ENCODE peak calls at places on chromosomes 1 and 21, in seven cellular contexts. Z is adrenal gland; K is psoas muscle; U is CD8-positive, alpha-beta T cell; P is mesenchymal stem cell; J is stomach; C is SJSA1. V is an unnamed sample.

GRCh38 chr1:108897865-108898720 is 21.3 kb downstream of the GPSM2 start:
- DNase-seq in Z (no peak), K (no peak), U (peak; percentile 9), P (peak; percentile 76), J (no peak), C (peak; percentile 44), V (peak; percentile 24)

GRCh38 chr1:203557390-203557789 is 63.4 kb downstream of the OPTC start:
- DNase-seq in Z (peak; percentile 81), K (peak; percentile 61), U (no peak), P (peak; percentile 80), J (no peak), C (peak; percentile 84), V (peak; percentile 99)

GRCh38 chr1:225823811-225824261 is 13.9 kb downstream of the EPHX1 start:
- DNase-seq in Z (no peak), K (no peak), U (no peak), P (no peak), J (no peak), C (no peak), V (no peak)

GRCh38 chr1:167137285-167138192 is 43.7 kb downstream of the STYXL2 start:
- DNase-seq in Z (peak; percentile 55), K (no peak), U (no peak), P (peak; percentile 18), J (no peak), C (no peak), V (no peak)

GRCh38 chr1:108877324-108877812 is 583 bp downstream of the GPSM2 start:
- DNase-seq in Z (no peak), K (no peak), U (no peak), P (peak; percentile 53), J (no peak), C (peak; percentile 51), V (peak; percentile 41)

GRCh38 chr1:56255516-56256181 is 323.7 kb downstream of the PLPP3 start:
- DNase-seq in Z (peak; percentile 74), K (peak; percentile 88), U (no peak), P (peak; percentile 12), J (peak; percentile 40), C (no peak), V (peak; percentile 6)

GRCh38 chr1:113980120-113980519 is 846 bp downstream of the OLFML3 start:
- DNase-seq in Z (no peak), K (peak; percentile 73), U (no peak), P (no peak), J (peak; percentile 39), C (peak; percentile 24), V (no peak)

GRCh38 chr21:33943293-33943692 is 27.7 kb upstream of the ATP5PO start:
- DNase-seq in Z (no peak), K (no peak), U (no peak), P (no peak), J (no peak), C (no peak), V (no peak)

GRCh38 chr1:2107586-2108212 is 57.5 kb downstream of the PRKCZ start:
- DNase-seq in Z (no peak), K (peak; percentile 7), U (no peak), P (no peak), J (no peak), C (no peak), V (no peak)

GRCh38 chr1:205748398-205749093 is 1.4 kb downstream of the NUCKS1 start:
- DNase-seq in Z (no peak), K (no peak), U (no peak), P (peak; percentile 79), J (no peak), C (no peak), V (peak; percentile 34)

GRCh38 chr1:160161965-160162705 is 10.7 kb downstream of the ATP1A4 start:
- DNase-seq in Z (peak; percentile 47), K (no peak), U (no peak), P (peak; percentile 32), J (no peak), C (no peak), V (no peak)

GRCh38 chr1:41255978-41256377 is 13.9 kb upstream of the SCMH1 start:
- DNase-seq in Z (no peak), K (no peak), U (no peak), P (no peak), J (no peak), C (no peak), V (no peak)

GRCh38 chr1:36305915-36306209 is 306 bp upstream of the SH3D21 start:
- DNase-seq in Z (no peak), K (no peak), U (no peak), P (no peak), J (no peak), C (no peak), V (no peak)

GRCh38 chr21:31558839-31559367 is 100.6 kb upstream of the SOD1 start:
- DNase-seq in Z (peak; percentile 92), K (peak; percentile 86), U (peak; percentile 85), P (peak; percentile 95), J (peak; percentile 86), C (peak; percentile 99), V (peak; percentile 95)
- H3K4me3 ChIP-seq in Z (peak overlapping the region; percentile 59), K (peak overlapping the region; percentile 69), U (peak overlapping the region; percentile 51), P (peak overlapping the region; percentile 94), J (peak overlapping the region; percentile 75), C (peak overlapping the region; percentile 82), V (peak overlapping the region; percentile 54)

DNA sequence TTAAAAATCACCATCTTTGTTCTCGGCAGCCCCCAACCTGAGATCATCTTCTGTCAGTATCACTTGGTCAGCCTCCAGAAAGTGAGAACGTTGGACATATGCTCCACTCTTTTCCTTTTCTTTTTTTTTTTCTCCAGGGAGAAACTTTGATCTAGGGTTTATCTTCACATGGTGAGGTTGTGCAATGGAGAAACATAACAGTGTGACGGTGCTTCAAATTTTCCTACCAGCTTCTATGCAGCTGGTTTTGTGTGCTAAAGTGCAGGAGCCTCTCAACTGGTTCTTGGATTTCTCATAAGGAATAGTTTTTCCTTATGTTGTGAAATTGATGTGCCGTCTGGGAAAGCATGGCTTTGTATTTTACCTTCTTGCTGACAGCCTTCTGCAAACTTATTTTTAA is 1202.9 kb downstream of the NCAM2 start:
- DNase-seq in Z (no peak), K (no peak), U (no peak), P (no peak), J (no peak), C (no peak), V (no peak)
- H3K9me3 ChIP-seq in Z (no peaks in the 10 kb centered on the region), K (no peaks in the 10 kb centered on the region), U (no peaks in the 10 kb centered on the region), P (peaks cover 4% of the 10 kb centered on the region), J (no peaks in the 10 kb centered on the region), C (no peaks in the 10 kb centered on the region), V (no peaks in the 10 kb centered on the region)

DNA sequence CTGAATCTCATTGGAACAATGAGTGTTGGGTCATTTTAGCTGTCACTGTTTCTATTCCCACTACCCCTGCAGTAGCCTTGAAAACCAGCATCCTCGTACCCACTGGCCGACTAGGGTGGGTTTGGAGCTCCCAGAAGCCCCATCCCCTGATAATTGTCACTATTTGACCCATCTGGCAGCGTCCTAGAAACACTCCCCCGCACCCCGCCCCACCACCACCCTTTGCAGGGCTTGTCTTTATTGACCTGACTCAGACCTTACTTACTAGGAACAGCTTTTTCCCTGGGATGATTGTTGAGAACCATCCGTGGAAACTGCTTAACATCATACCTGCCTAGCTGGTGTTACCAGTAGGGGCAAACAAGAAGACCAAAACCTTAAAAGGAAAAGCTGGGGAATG is 28.4 kb upstream of the AGPAT3 start:
- DNase-seq in Z (no peak), K (no peak), U (no peak), P (no peak), J (no peak), C (no peak), V (no peak)
- H3K4me3 ChIP-seq in Z (no peak overlapping the region), K (no peak overlapping the region), U (no peak overlapping the region), P (no peak overlapping the region), J (no peak overlapping the region), C (no peak overlapping the region), V (no peak overlapping the region)

GRCh38 chr1:3978928-3979325 is 78.9 kb upstream of the C1orf174 start:
- DNase-seq in Z (peak; percentile 55), K (no peak), U (no peak), P (no peak), J (no peak), C (no peak), V (no peak)
- H3K9me3 ChIP-seq in Z (no peaks in the 10 kb centered on the region), K (no peaks in the 10 kb centered on the region), U (no peaks in the 10 kb centered on the region), P (peaks cover 3% of the 10 kb centered on the region), J (no peaks in the 10 kb centered on the region), C (peaks cover 2% of the 10 kb centered on the region), V (no peaks in the 10 kb centered on the region)

GRCh38 chr1:101697057-101697456 is 299.7 kb downstream of the OLFM3 start:
- DNase-seq in Z (no peak), K (no peak), U (no peak), P (peak; percentile 32), J (no peak), C (no peak), V (no peak)
- H3K4me3 ChIP-seq in Z (no peak overlapping the region), K (no peak overlapping the region), U (no peak overlapping the region), P (no peak overlapping the region), J (no peak overlapping the region), C (no peak overlapping the region), V (no peak overlapping the region)

DNA sequence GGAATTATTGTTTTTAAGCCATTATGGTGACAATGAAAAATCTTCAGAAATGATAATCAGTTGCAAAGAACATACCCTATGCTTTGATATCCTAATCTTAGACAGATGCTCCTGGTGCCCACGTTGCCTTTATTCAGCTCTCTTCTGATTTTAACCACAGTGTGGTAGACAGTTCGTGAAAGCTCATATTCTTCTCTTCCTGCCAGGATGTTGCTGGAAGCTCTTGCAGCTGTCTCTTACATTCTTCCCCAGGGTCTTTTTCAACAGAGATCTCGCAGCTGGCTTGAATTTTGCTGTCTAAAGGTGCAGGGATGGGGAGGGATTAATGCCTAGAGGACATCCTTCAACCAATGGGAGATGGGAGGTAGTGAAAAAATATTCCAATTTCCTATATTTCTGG is 150.0 kb upstream of the APP start:
- DNase-seq in Z (no peak), K (no peak), U (no peak), P (no peak), J (no peak), C (no peak), V (no peak)
- H3K9me3 ChIP-seq in Z (no peaks in the 10 kb centered on the region), K (no peaks in the 10 kb centered on the region), U (no peaks in the 10 kb centered on the region), P (no peaks in the 10 kb centered on the region), J (no peaks in the 10 kb centered on the region), C (no peaks in the 10 kb centered on the region), V (no peaks in the 10 kb centered on the region)

DNA sequence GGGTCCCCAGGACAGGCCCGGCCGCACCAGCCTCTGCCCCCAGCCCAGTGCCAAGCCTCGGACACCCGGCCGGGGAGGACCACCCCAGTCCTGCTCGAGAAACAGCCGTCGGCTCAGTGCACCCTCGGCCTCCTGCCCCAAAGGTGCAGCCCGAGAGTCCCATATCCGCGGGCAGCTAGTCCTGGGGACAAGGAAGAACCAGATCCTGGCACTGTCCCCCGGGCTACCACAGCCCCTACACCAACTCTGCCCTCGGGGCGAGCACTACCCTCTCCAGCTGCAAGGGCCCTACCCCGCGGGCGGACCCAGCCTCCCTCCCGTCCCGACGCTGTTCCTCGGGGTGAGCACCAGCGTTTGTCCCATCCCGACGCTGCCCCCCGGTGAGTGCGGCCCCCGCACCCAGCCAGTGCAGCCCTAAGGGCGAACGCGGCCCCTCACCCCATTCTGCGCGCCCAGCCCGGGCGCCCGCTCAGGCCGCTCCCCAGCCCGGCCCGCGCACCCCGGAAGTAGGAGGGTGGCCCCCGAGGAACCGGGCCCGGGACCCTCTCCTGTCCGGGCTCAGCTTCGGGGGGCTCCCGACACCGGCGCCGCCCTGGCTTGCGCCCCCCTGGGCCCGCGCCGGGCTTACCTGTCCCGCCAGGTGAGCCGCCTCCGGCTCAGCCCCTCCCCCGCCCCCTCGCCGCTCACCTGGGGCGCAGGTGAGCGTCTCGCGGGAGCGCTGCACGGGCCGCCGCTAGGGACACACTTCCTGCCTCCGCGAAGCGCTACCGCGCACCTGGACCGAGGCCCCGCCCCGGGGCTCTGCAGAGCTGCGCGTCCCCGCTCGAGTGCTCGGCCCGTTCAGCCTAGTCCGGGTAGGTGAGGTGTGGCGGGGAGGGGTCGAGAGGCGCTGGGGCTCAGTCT is at the start of gene KDF1:
- DNase-seq in Z (no peak), K (no peak), U (peak; percentile 37), P (no peak), J (peak; percentile 92), C (no peak), V (no peak)
- H3K4me3 ChIP-seq in Z (peak within 1 kb of the TSS; percentile 60), K (peak within 1 kb of the TSS; percentile 38), U (peak within 1 kb of the TSS; percentile 77), P (peak within 1 kb of the TSS; percentile 55), J (peak within 1 kb of the TSS; percentile 84), C (no peak within 1 kb of the TSS), V (no peak within 1 kb of the TSS)

V was measured in MG63.